ENCODE peak calls at places on chromosomes 16 and 17, in four cellular contexts. L is K562, N is A549, B is HepG2. P is an unnamed sample.

GRCh38 chr17:6233339-6233738 is 163.2 kb downstream of the WSCD1 start:
- DNase-seq in L (no peak), N (no peak), B (no peak), P (no peak)

GRCh38 chr17:80738020-80738380 is 193.4 kb downstream of the RPTOR start:
- DNase-seq in L (no peak), B (no peak), N (no peak), P (no peak)

GRCh38 chr17:7572588-7573323 is 6.7 kb upstream of the CD68 start:
- DNase-seq in B (peak; percentile 98), L (peak; percentile 98), N (peak; percentile 100), P (peak; percentile 99)

GRCh38 chr17:73743802-73744201 is 99.6 kb upstream of the SDK2 start:
- DNase-seq in B (no peak), N (no peak), L (no peak), P (no peak)

GRCh38 chr16:67184453-67185002 is 765 bp upstream of the MATCAP1 start:
- DNase-seq in L (no peak), N (no peak), B (no peak), P (no peak)

GRCh38 chr16:53743149-53743566 is 39.2 kb downstream of the FTO start:
- DNase-seq in B (peak; percentile 39), L (peak; percentile 52), N (no peak), P (peak; percentile 18)

GRCh38 chr17:17146791-17147406 is 59.2 kb downstream of the PLD6 start:
- DNase-seq in L (peak; percentile 10), B (peak; percentile 41), N (peak; percentile 55), P (no peak)

GRCh38 chr17:74444406-74444805 is 12.5 kb downstream of the GPRC5C start:
- DNase-seq in N (no peak), B (no peak), L (no peak), P (no peak)

GRCh38 chr17:16908282-16908681 is 63.6 kb downstream of the TNFRSF13B start:
- DNase-seq in L (no peak), N (no peak), B (no peak), P (no peak)

GRCh38 chr17:79012563-79013134 is 3.1 kb upstream of the CANT1 start:
- DNase-seq in N (no peak), L (no peak), B (no peak), P (no peak)

GRCh38 chr16:77599793-77600415 is 122.4 kb upstream of the NUDT7 start:
- DNase-seq in B (peak; percentile 41), L (peak; percentile 35), N (peak; percentile 54), P (peak; percentile 47)

GRCh38 chr17:52106638-52107261 is 51.8 kb downstream of the CA10 start:
- DNase-seq in N (peak; percentile 41), L (peak; percentile 41), B (peak; percentile 33), P (no peak)

GRCh38 chr17:80005360-80006338 is 30.0 kb downstream of the TBC1D16 start:
- DNase-seq in L (peak; percentile 57), B (peak; percentile 81), N (peak; percentile 97), P (peak; percentile 31)

GRCh38 chr17:75749545-75750389 is 15.2 kb downstream of the GALK1 start:
- DNase-seq in N (peak; percentile 88), L (peak; percentile 87), B (peak; percentile 67), P (peak; percentile 52)

GRCh38 chr16:4231886-4232285 is 10.0 kb downstream of the SRL start:
- DNase-seq in B (no peak), L (no peak), N (no peak), P (no peak)

GRCh38 chr16:87848676-87849345 is 20.5 kb downstream of the SLC7A5 start:
- DNase-seq in B (no peak), L (no peak), N (no peak), P (no peak)

GRCh38 chr17:17700251-17700969 is 19.2 kb downstream of the RAI1 start:
- DNase-seq in B (no peak), N (no peak), L (no peak), P (no peak)

GRCh38 chr17:1843947-1844346 is 14.1 kb downstream of the RPA1 start:
- DNase-seq in L (no peak), B (no peak), N (no peak), P (no peak)

GRCh38 chr17:81120149-81120484 is 45.2 kb upstream of the PVALEF start:
- DNase-seq in N (no peak), L (no peak), B (no peak), P (no peak)

GRCh38 chr17:4175921-4176802 is 33.2 kb downstream of the CYB5D2 start:
- DNase-seq in B (no peak), L (no peak), N (no peak), P (peak; percentile 45)

GRCh38 chr17:65953316-65954147 is 238.4 kb downstream of the CEP112 start:
- DNase-seq in N (no peak), B (peak; percentile 47), L (no peak), P (no peak)

GRCh38 chr16:361872-362701 is 8.3 kb downstream of the MRPL28 start:
- DNase-seq in N (peak; percentile 94), L (peak; percentile 78), B (peak; percentile 75), P (peak; percentile 61)

GRCh38 chr17:36657763-36658490 is 56.5 kb downstream of the MRM1 start:
- DNase-seq in N (no peak), B (no peak), L (peak; percentile 59), P (no peak)

GRCh38 chr17:36657390-36657762 is 56.0 kb downstream of the MRM1 start:
- DNase-seq in B (no peak), L (no peak), N (no peak), P (no peak)

GRCh38 chr17:36665417-36665816 is 64.0 kb downstream of the MRM1 start:
- DNase-seq in B (no peak), N (peak; percentile 51), L (no peak), P (no peak)

GRCh38 chr17:36661688-36662087 is 60.3 kb downstream of the MRM1 start:
- DNase-seq in L (no peak), N (no peak), B (no peak), P (no peak)

GRCh38 chr17:36661047-36661666 is 59.8 kb downstream of the MRM1 start:
- DNase-seq in N (no peak), L (no peak), B (no peak), P (no peak)
- TF ChIP-seq SMC3 in N (no peak), L (no peak), B (no peak), P (no peak)

DNA sequence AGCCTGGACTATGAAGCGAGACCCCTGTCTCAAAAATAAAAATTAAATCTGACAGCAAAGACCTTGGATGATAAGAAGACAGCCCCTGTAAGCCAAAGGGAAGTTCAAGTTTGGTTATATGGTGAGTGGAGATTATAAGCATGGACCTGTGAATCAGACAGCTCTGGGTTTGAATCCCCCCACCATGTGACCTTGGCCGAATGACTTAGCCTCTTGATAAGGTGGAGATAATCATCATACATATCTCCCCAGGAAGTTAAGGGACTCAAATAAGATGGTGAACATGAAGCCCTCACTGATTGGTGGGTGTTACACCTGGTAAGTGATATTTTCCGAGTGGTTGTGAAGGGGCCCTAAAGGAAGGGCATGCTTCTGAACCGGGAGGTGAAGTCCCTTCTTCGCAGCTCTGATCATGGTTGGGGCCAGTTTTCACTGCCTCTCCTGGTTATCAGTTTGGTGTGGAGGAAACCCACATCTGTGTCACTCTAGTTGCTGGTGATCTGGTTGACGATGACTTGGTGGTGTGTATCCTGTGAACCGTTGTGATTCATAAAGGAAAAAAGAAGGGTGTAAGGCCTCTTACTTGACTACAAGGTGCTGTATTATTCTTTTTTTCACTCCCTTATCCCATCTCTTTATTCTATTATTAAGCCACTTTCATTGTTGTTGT is 61.7 kb upstream of the CLEC18A start:
- DNase-seq in B (no peak), N (no peak), L (no peak), P (no peak)
- TF ChIP-seq MAFK in B (no peak), N (no peak), L (no peak), P (no peak)

GRCh38 chr16:28304214-28304613 is 11.9 kb downstream of the SBK1 start:
- DNase-seq in N (no peak), B (peak; percentile 48), L (peak; percentile 72), P (peak; percentile 40)
- TF ChIP-seq SMC3 in N (no peak), B (no peak), L (no peak), P (no peak)

GRCh38 chr17:27288183-27288582 is 5.7 kb upstream of the WSB1 start:
- DNase-seq in L (no peak), N (no peak), B (no peak), P (no peak)

GRCh38 chr17:27293359-27293897 is 486 bp upstream of the WSB1 start:
- DNase-seq in B (no peak), N (no peak), L (peak; percentile 54), P (no peak)

GRCh38 chr17:27293898-27294688 is at the start of gene WSB1:
- DNase-seq in B (peak; percentile 77), N (peak; percentile 94), L (peak; percentile 94), P (peak; percentile 89)

GRCh38 chr17:27289856-27290255 is 4.1 kb upstream of the WSB1 start:
- DNase-seq in L (no peak), B (no peak), N (no peak), P (no peak)

GRCh38 chr17:27290916-27291598 is 2.9 kb upstream of the WSB1 start:
- DNase-seq in B (peak; percentile 28), N (no peak), L (no peak), P (no peak)
- TF ChIP-seq MAFK in B (no peak), N (no peak), L (no peak), P (no peak)

GRCh38 chr16:54957403-54957802 is 26.7 kb downstream of the IRX5 start:
- DNase-seq in B (peak; percentile 20), N (peak; percentile 38), L (peak; percentile 78), P (no peak)
- TF ChIP-seq SMC3 in B (no peak), N (peak; percentile 44), L (peak; percentile 65), P (no peak)

GRCh38 chr17:76957600-76958464 is 89.6 kb downstream of the MGAT5B start:
- DNase-seq in L (no peak), B (no peak), N (no peak), P (peak; percentile 21)
- TF ChIP-seq MAFK in L (no peak), B (no peak), N (no peak), P (no peak)

DNA sequence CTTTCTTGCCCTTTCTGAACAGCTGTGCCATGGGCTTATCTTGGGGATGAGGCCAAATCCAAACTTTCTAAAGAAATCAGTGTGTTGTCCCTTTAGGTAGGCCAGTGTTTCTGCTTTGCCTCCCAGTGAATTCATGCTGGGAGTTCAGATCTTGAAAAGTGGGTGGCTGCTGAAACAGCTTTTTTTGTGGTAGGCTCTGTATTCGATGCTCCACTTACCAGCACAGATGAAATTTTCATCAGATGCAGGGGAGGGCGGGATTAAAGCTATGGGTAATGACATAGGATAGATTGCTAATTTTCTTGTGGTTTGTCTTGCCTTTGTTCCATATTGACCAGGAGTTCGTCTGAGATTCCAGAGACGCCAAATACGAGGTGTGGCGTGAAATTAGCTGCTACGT is 2.8 kb downstream of the SOCS7 start:
- DNase-seq in B (no peak), L (no peak), N (no peak), P (no peak)
- TF ChIP-seq SMC3 in B (no peak), L (no peak), N (no peak), P (no peak)

P was measured in IMR-90.